ENCODE peak calls at places on chromosomes 2 and 18, in four cellular contexts. Z, L, F and N are unnamed samples.

GRCh38 chr2:169716938-169717690 is 16.5 kb upstream of the KLHL23 start:
- DNase-seq in Z (peak; percentile 82), L (no peak), F (no peak), N (no peak)

GRCh38 chr2:144449028-144449406 is 70.9 kb downstream of the ZEB2 start:
- DNase-seq in Z (no peak), L (no peak), F (no peak), N (no peak)

GRCh38 chr2:110116033-110116710 is 550 bp upstream of the MALL start:
- DNase-seq in Z (peak; percentile 26), L (no peak), F (no peak), N (no peak)

GRCh38 chr18:78991446-78991845 is 11.8 kb downstream of the SALL3 start:
- DNase-seq in Z (no peak), L (no peak), F (no peak), N (no peak)

GRCh38 chr18:48090021-48090420 is 159.6 kb upstream of the SMAD2 start:
- DNase-seq in Z (no peak), L (no peak), F (no peak), N (no peak)

GRCh38 chr18:9742588-9743131 is 34.6 kb downstream of the RAB31 start:
- DNase-seq in Z (no peak), L (no peak), F (no peak), N (no peak)

GRCh38 chr2:137231616-137232015 is 466.3 kb downstream of the THSD7B start:
- DNase-seq in Z (no peak), L (no peak), F (no peak), N (no peak)

GRCh38 chr2:189613077-189613636 is 32.6 kb upstream of the SLC40A1 start:
- DNase-seq in Z (peak; percentile 45), L (no peak), F (no peak), N (no peak)

GRCh38 chr18:48318481-48318880 is 90.7 kb downstream of the ZBTB7C start:
- DNase-seq in Z (no peak), L (no peak), F (no peak), N (no peak)

GRCh38 chr2:22807876-22808275 is 577.1 kb upstream of the KLHL29 start:
- DNase-seq in Z (no peak), L (no peak), F (no peak), N (no peak)

GRCh38 chr2:26169226-26169625 is 3.7 kb upstream of the GAREM2 start:
- DNase-seq in Z (no peak), L (no peak), F (no peak), N (no peak)

GRCh38 chr2:235418918-235419317 is 74.9 kb upstream of the AGAP1 start:
- DNase-seq in Z (no peak), L (no peak), F (no peak), N (no peak)

GRCh38 chr2:446963-447540 is 159.2 kb upstream of the ALKAL2 start:
- DNase-seq in Z (no peak), L (no peak), F (no peak), N (no peak)

GRCh38 chr2:157603203-157603602 is 25.5 kb downstream of the ACVR1C start:
- DNase-seq in Z (peak; percentile 11), L (no peak), F (no peak), N (no peak)

GRCh38 chr2:215771241-215771640 is 242.1 kb downstream of the MREG start:
- DNase-seq in Z (no peak), L (no peak), F (no peak), N (no peak)

GRCh38 chr2:11552260-11552638 is 18.4 kb downstream of the GREB1 start:
- DNase-seq in Z (no peak), L (no peak), F (no peak), N (no peak)

GRCh38 chr2:132978840-132979239 is 308.8 kb upstream of the LYPD1 start:
- DNase-seq in Z (no peak), L (no peak), F (no peak), N (no peak)